ENCODE peak calls at places on chromosomes 11 and 22, in nine cellular contexts. One of them, this sample, is unnamed.

GRCh38 chr22:19979712-19980493 is 36.7 kb downstream of the ARVCF start:
- DNase-seq in HCT116: no peak
- DNase-seq in neural progenitor cell: no peak
- DNase-seq in GM23248: no peak
- DNase-seq in SK-N-SH: no peak
- DNase-seq in GM23338: no peak
- DNase-seq in PC-3: no peak
- DNase-seq in MM.1S: no peak
- DNase-seq in hepatocyte: no peak
- DNase-seq in this sample: no peak

GRCh38 chr11:128463386-128463829 is 124.0 kb downstream of the ETS1 start:
- DNase-seq in HCT116: no peak
- DNase-seq in neural progenitor cell: no peak
- DNase-seq in GM23248: peak; percentile 83
- DNase-seq in SK-N-SH: peak; percentile 39
- DNase-seq in GM23338: no peak
- DNase-seq in PC-3: no peak
- DNase-seq in MM.1S: no peak
- DNase-seq in hepatocyte: peak; percentile 66
- DNase-seq in this sample: no peak

GRCh38 chr11:48107188-48107704 is 109.4 kb upstream of the OR4B1 start:
- DNase-seq in HCT116: no peak
- DNase-seq in neural progenitor cell: no peak
- DNase-seq in GM23248: peak; percentile 81
- DNase-seq in SK-N-SH: no peak
- DNase-seq in GM23338: no peak
- DNase-seq in PC-3: peak; percentile 66
- DNase-seq in MM.1S: peak; percentile 76
- DNase-seq in hepatocyte: no peak
- DNase-seq in this sample: peak; percentile 83

GRCh38 chr11:108606495-108607160 is 13.1 kb upstream of the EXPH5 start:
- DNase-seq in HCT116: no peak
- DNase-seq in neural progenitor cell: no peak
- DNase-seq in GM23248: no peak
- DNase-seq in SK-N-SH: no peak
- DNase-seq in GM23338: no peak
- DNase-seq in PC-3: peak; percentile 83
- DNase-seq in MM.1S: no peak
- DNase-seq in hepatocyte: no peak
- DNase-seq in this sample: no peak

GRCh38 chr11:105878510-105878909 is 143.5 kb downstream of the MSANTD4 start:
- DNase-seq in HCT116: no peak
- DNase-seq in neural progenitor cell: no peak
- DNase-seq in GM23248: no peak
- DNase-seq in SK-N-SH: no peak
- DNase-seq in GM23338: no peak
- DNase-seq in PC-3: no peak
- DNase-seq in MM.1S: no peak
- DNase-seq in hepatocyte: peak; percentile 13
- DNase-seq in this sample: no peak

GRCh38 chr22:23269441-23270211 is 89.3 kb downstream of the BCR start:
- DNase-seq in HCT116: no peak
- DNase-seq in neural progenitor cell: no peak
- DNase-seq in GM23248: no peak
- DNase-seq in SK-N-SH: no peak
- DNase-seq in GM23338: peak; percentile 83
- DNase-seq in PC-3: no peak
- DNase-seq in MM.1S: no peak
- DNase-seq in hepatocyte: no peak
- DNase-seq in this sample: peak; percentile 98

GRCh38 chr22:46665751-46666280 is 45.6 kb downstream of the GRAMD4 start:
- DNase-seq in HCT116: no peak
- DNase-seq in neural progenitor cell: no peak
- DNase-seq in GM23248: no peak
- DNase-seq in SK-N-SH: no peak
- DNase-seq in GM23338: no peak
- DNase-seq in PC-3: no peak
- DNase-seq in MM.1S: no peak
- DNase-seq in hepatocyte: no peak
- DNase-seq in this sample: no peak

GRCh38 chr22:27136596-27136995 is 479.2 kb downstream of the MIAT start:
- DNase-seq in HCT116: no peak
- DNase-seq in neural progenitor cell: no peak
- DNase-seq in GM23248: no peak
- DNase-seq in SK-N-SH: no peak
- DNase-seq in GM23338: no peak
- DNase-seq in PC-3: no peak
- DNase-seq in MM.1S: no peak
- DNase-seq in hepatocyte: no peak
- DNase-seq in this sample: no peak

DNA sequence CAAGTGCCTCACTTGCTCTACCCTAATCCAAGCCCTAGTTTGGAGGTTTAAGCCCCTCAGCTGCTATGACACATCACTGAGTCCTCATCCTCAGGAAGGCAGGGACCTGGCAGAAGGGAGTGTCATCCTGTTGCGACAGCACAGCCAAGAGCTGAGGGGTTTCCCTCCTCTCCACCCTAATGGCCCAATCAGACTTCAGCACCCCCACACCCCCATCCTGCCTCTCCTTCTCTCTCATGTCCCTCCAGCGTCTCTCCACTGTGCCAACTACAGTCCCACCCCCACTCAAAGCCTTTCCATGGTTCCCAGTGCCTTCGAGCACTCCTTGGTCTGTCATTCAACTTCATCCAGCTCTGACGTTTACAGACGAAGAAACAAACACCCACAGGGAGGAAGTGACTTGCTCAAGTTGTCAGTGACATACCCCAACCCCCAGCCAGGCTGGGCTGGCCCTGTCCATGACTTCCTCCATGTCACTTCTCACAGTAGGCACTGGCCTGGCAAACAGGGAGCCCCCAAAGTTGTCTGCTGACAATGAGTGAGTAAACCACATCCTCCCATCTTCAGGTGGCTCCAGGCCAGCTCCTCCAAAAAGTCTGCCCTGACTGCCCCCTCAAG is 15.6 kb downstream of the ARAP1 start:
- DNase-seq in HCT116: peak; percentile 26
- DNase-seq in neural progenitor cell: no peak
- DNase-seq in GM23248: peak; percentile 86
- DNase-seq in SK-N-SH: no peak
- DNase-seq in GM23338: no peak
- DNase-seq in PC-3: peak; percentile 85
- DNase-seq in MM.1S: no peak
- DNase-seq in hepatocyte: no peak
- DNase-seq in this sample: peak; percentile 69
- TF ChIP-seq EZH2phosphoT487 in HCT116: no peak
- TF ChIP-seq EZH2phosphoT487 in neural progenitor cell: no peak
- TF ChIP-seq EZH2phosphoT487 in GM23248: no peak
- TF ChIP-seq EZH2phosphoT487 in SK-N-SH: no peak
- TF ChIP-seq EZH2phosphoT487 in GM23338: no peak
- TF ChIP-seq EZH2phosphoT487 in PC-3: no peak
- TF ChIP-seq EZH2phosphoT487 in MM.1S: no peak
- TF ChIP-seq EZH2phosphoT487 in hepatocyte: no peak
- TF ChIP-seq EZH2phosphoT487 in this sample: no peak

GRCh38 chr22:50253046-50253580 is 2.0 kb upstream of the HDAC10 start:
- DNase-seq in HCT116: no peak
- DNase-seq in neural progenitor cell: no peak
- DNase-seq in GM23248: no peak
- DNase-seq in SK-N-SH: no peak
- DNase-seq in GM23338: no peak
- DNase-seq in PC-3: no peak
- DNase-seq in MM.1S: no peak
- DNase-seq in hepatocyte: no peak
- DNase-seq in this sample: no peak

GRCh38 chr22:50253941-50254340 is 2.9 kb upstream of the HDAC10 start:
- DNase-seq in HCT116: no peak
- DNase-seq in neural progenitor cell: no peak
- DNase-seq in GM23248: no peak
- DNase-seq in SK-N-SH: no peak
- DNase-seq in GM23338: no peak
- DNase-seq in PC-3: no peak
- DNase-seq in MM.1S: no peak
- DNase-seq in hepatocyte: no peak
- DNase-seq in this sample: no peak

GRCh38 chr22:50250555-50251471 is at the start of gene HDAC10:
- DNase-seq in HCT116: no peak
- DNase-seq in neural progenitor cell: peak; percentile 95
- DNase-seq in GM23248: peak; percentile 94
- DNase-seq in SK-N-SH: peak; percentile 94
- DNase-seq in GM23338: peak; percentile 94
- DNase-seq in PC-3: peak; percentile 63
- DNase-seq in MM.1S: peak; percentile 87
- DNase-seq in hepatocyte: peak; percentile 93
- DNase-seq in this sample: peak; percentile 91

GRCh38 chr22:50251472-50252054 is 498 bp upstream of the HDAC10 start:
- DNase-seq in HCT116: no peak
- DNase-seq in neural progenitor cell: no peak
- DNase-seq in GM23248: no peak
- DNase-seq in SK-N-SH: no peak
- DNase-seq in GM23338: peak; percentile 49
- DNase-seq in PC-3: no peak
- DNase-seq in MM.1S: no peak
- DNase-seq in hepatocyte: no peak
- DNase-seq in this sample: no peak

DNA sequence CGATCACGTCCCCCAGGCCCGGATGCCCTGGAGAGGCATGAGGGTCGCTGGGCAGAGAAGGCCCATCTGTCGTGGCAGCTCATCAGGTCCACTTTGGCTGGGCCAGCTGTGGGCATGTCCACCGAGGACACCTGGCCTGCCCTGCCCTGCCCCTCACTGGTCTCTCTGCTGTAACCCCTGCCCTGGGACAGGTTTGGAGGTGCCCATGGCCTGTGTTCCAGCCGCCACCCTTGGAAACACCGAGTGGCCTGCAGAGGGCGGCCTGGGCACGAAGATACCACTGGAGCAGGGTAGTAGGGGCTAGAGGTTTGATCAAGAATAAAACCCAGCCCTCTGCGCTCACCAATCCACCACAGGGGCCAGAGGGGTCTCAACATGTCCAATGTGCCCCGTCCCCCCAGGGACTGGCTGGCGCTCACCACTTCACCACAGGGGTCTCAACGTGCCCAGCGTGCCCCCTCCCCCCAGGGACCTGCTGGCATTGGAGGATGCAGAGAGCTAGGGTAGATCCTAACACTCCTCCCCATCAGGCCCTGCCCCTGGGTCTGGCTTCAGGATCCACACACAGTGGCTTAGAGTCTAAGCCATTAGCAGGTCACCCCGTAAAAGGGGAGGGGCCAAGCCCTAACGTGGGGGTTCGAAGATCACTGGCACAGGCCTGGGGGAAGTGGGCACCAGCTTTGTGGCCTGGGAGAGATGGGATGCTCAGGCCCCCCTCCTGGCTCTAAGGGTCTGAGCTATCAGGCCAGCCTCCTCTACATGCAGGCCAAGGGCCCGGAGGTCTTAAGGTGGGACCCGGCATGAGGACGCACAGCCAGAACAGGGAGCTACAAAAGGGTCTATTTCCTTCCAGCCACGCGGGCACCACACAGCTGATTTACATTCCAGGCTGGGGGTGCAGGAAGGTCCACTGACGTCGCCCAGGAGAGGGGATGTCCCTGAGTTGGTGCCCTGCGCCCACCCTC is 1.3 kb upstream of the HDAC10 start:
- DNase-seq in HCT116: no peak
- DNase-seq in neural progenitor cell: peak; percentile 83
- DNase-seq in GM23248: peak; percentile 86
- DNase-seq in SK-N-SH: peak; percentile 83
- DNase-seq in GM23338: peak; percentile 87
- DNase-seq in PC-3: peak; percentile 62
- DNase-seq in MM.1S: peak; percentile 53
- DNase-seq in hepatocyte: peak; percentile 80
- DNase-seq in this sample: peak; percentile 68
- H3K4me3 ChIP-seq in HCT116: no peak overlapping the region
- H3K4me3 ChIP-seq in neural progenitor cell: no peak overlapping the region
- H3K4me3 ChIP-seq in GM23248: no peak overlapping the region
- H3K4me3 ChIP-seq in SK-N-SH: no peak overlapping the region
- H3K4me3 ChIP-seq in GM23338: peak overlapping the region; percentile 86
- H3K4me3 ChIP-seq in PC-3: no peak overlapping the region
- H3K4me3 ChIP-seq in MM.1S: no peak overlapping the region
- H3K4me3 ChIP-seq in hepatocyte: no peak overlapping the region
- H3K4me3 ChIP-seq in this sample: no peak overlapping the region

DNA sequence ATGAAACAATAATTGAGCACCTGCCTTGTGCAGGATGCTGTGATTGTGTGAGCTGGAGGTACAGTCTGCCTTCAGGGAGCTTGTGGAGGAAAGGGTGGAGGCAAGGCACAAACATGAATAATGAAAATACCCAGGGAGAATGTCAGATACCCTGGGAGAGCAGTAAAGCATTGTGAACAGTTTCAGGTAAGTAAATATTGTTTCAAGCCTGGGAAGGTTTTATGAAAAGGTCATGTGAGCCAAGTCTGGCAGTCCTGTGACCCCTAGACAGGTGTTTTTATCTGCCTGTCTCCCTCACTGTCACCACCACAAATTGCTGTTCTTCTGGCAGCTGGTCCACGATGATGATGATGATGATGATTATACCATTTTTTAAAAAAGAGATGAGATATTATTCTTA is 32.0 kb downstream of the SPECC1L start:
- DNase-seq in HCT116: no peak
- DNase-seq in neural progenitor cell: no peak
- DNase-seq in GM23248: no peak
- DNase-seq in SK-N-SH: no peak
- DNase-seq in GM23338: no peak
- DNase-seq in PC-3: no peak
- DNase-seq in MM.1S: no peak
- DNase-seq in hepatocyte: peak; percentile 42
- DNase-seq in this sample: no peak
- H3K4me1 ChIP-seq in HCT116: peaks cover 14% of the 10 kb centered on the region
- H3K4me1 ChIP-seq in neural progenitor cell: no peaks in the 10 kb centered on the region
- H3K4me1 ChIP-seq in GM23248: peaks cover 22% of the 10 kb centered on the region
- H3K4me1 ChIP-seq in SK-N-SH: peaks cover 8% of the 10 kb centered on the region
- H3K4me1 ChIP-seq in GM23338: no peaks in the 10 kb centered on the region
- H3K4me1 ChIP-seq in PC-3: peaks cover 39% of the 10 kb centered on the region
- H3K4me1 ChIP-seq in MM.1S: peaks cover 15% of the 10 kb centered on the region
- H3K4me1 ChIP-seq in hepatocyte: peaks cover 43% of the 10 kb centered on the region
- H3K4me1 ChIP-seq in this sample: peaks cover 6% of the 10 kb centered on the region

GRCh38 chr11:8249482-8249881 is 14.2 kb downstream of the LMO1 start:
- DNase-seq in HCT116: no peak
- DNase-seq in neural progenitor cell: no peak
- DNase-seq in GM23248: no peak
- DNase-seq in SK-N-SH: no peak
- DNase-seq in GM23338: no peak
- DNase-seq in PC-3: no peak
- DNase-seq in MM.1S: no peak
- DNase-seq in hepatocyte: no peak
- DNase-seq in this sample: no peak

GRCh38 chr11:8250981-8251620 is 12.6 kb downstream of the LMO1 start:
- DNase-seq in HCT116: no peak
- DNase-seq in neural progenitor cell: no peak
- DNase-seq in GM23248: no peak
- DNase-seq in SK-N-SH: no peak
- DNase-seq in GM23338: no peak
- DNase-seq in PC-3: no peak
- DNase-seq in MM.1S: no peak
- DNase-seq in hepatocyte: no peak
- DNase-seq in this sample: no peak

GRCh38 chr11:8250446-8250845 is 13.2 kb downstream of the LMO1 start:
- DNase-seq in HCT116: no peak
- DNase-seq in neural progenitor cell: no peak
- DNase-seq in GM23248: no peak
- DNase-seq in SK-N-SH: peak; percentile 59
- DNase-seq in GM23338: no peak
- DNase-seq in PC-3: no peak
- DNase-seq in MM.1S: no peak
- DNase-seq in hepatocyte: no peak
- DNase-seq in this sample: no peak

GRCh38 chr11:8247312-8247711 is 16.4 kb downstream of the LMO1 start:
- DNase-seq in HCT116: no peak
- DNase-seq in neural progenitor cell: no peak
- DNase-seq in GM23248: peak; percentile 26
- DNase-seq in SK-N-SH: no peak
- DNase-seq in GM23338: peak; percentile 58
- DNase-seq in PC-3: peak; percentile 52
- DNase-seq in MM.1S: peak; percentile 30
- DNase-seq in hepatocyte: no peak
- DNase-seq in this sample: no peak

DNA sequence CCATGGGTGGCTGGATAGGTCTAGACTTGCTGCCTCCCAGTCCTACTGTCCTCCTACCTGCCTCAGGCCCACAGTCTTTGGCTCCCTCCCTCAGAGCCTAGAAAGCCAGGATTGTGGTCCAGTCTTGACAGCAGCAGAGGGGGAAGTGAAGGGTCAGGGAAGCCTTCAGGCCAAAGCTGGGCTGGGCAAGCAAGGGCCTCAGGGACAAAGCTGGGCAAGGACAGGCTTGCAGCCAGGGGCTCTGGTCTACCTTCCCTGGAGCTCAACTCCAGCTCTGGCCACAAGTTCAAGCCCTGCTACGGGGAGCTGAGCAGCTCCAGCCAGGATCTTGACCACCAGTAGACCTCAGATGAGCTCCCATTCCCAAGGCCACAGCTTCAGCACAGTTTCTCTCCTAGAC is 14.9 kb downstream of the LMO1 start:
- DNase-seq in HCT116: no peak
- DNase-seq in neural progenitor cell: no peak
- DNase-seq in GM23248: no peak
- DNase-seq in SK-N-SH: no peak
- DNase-seq in GM23338: no peak
- DNase-seq in PC-3: no peak
- DNase-seq in MM.1S: no peak
- DNase-seq in hepatocyte: no peak
- DNase-seq in this sample: no peak
- TF ChIP-seq EZH2phosphoT487 in HCT116: no peak
- TF ChIP-seq EZH2phosphoT487 in neural progenitor cell: no peak
- TF ChIP-seq EZH2phosphoT487 in GM23248: no peak
- TF ChIP-seq EZH2phosphoT487 in SK-N-SH: no peak
- TF ChIP-seq EZH2phosphoT487 in GM23338: no peak
- TF ChIP-seq EZH2phosphoT487 in PC-3: no peak
- TF ChIP-seq EZH2phosphoT487 in MM.1S: no peak
- TF ChIP-seq EZH2phosphoT487 in hepatocyte: no peak
- TF ChIP-seq EZH2phosphoT487 in this sample: no peak